ENCODE peak calls at places on chromosome 15, in five cellular contexts. E is GM12878, N is H1, B is A549, V is K562. Y is an unnamed sample.

GRCh38 chr15:33098082-33099058 is 96.1 kb downstream of the FMN1 start:
- DNase-seq in E (no peak), V (no peak), N (no peak), B (no peak), Y (no peak)

GRCh38 chr15:78208887-78209645 is 25.3 kb downstream of the ACSBG1 start:
- DNase-seq in E (no peak), V (no peak), N (peak), B (no peak), Y (no peak)

GRCh38 chr15:37764733-37765191 is 169.7 kb upstream of the TMCO5A start:
- DNase-seq in N (no peak), B (peak), E (no peak), V (peak), Y (peak)

GRCh38 chr15:27249046-27249722 is 278.2 kb downstream of the GABRG3 start:
- DNase-seq in E (no peak), V (no peak), N (no peak), B (no peak), Y (no peak)

GRCh38 chr15:31256385-31257265 is 70.0 kb upstream of the KLF13 start:
- DNase-seq in E (no peak), B (no peak), V (no peak), N (no peak), Y (no peak)

GRCh38 chr15:32870240-32871033 is 152.6 kb downstream of the GREM1 start:
- DNase-seq in V (peak), N (no peak), B (no peak), E (peak), Y (no peak)

GRCh38 chr15:53580371-53580770 is 179.1 kb downstream of the WDR72 start:
- DNase-seq in B (peak), N (no peak), E (no peak), V (no peak), Y (no peak)

GRCh38 chr15:58582150-58582549 is 150.4 kb downstream of the LIPC start:
- DNase-seq in E (no peak), B (no peak), N (no peak), V (no peak), Y (no peak)

GRCh38 chr15:22949074-22949547 is 31.1 kb downstream of the CYFIP1 start:
- DNase-seq in B (no peak), N (peak), V (peak), E (no peak), Y (no peak)

GRCh38 chr15:77753238-77753873 is 120.6 kb upstream of the LINGO1 start:
- DNase-seq in E (no peak), B (peak), N (peak), V (peak), Y (peak)

GRCh38 chr15:61205427-61205826 is 23.7 kb downstream of the RORA start:
- DNase-seq in N (no peak), E (no peak), B (no peak), V (no peak), Y (no peak)

GRCh38 chr15:31344824-31345605 is 18.4 kb downstream of the KLF13 start:
- DNase-seq in B (no peak), V (no peak), N (no peak), E (no peak), Y (no peak)

GRCh38 chr15:93028111-93028631 is 60.8 kb downstream of the RGMA start:
- DNase-seq in E (no peak), N (no peak), B (no peak), V (no peak), Y (no peak)

GRCh38 chr15:31606261-31606669 is 279.6 kb downstream of the KLF13 start:
- DNase-seq in E (no peak), B (peak), N (no peak), V (no peak), Y (no peak)

GRCh38 chr15:62469478-62469873 is 304.4 kb upstream of the C2CD4B start:
- DNase-seq in N (no peak), B (no peak), E (no peak), V (no peak), Y (no peak)

GRCh38 chr15:85120351-85121113 is 138.9 kb downstream of the PDE8A start:
- DNase-seq in B (no peak), V (peak), N (peak), E (no peak), Y (no peak)

GRCh38 chr15:43776101-43776717 is 557 bp downstream of the ELL3 start:
- DNase-seq in E (peak), B (no peak), V (no peak), N (peak), Y (no peak)

GRCh38 chr15:76932090-76932966 is 779 bp downstream of the RCN2 start:
- DNase-seq in E (no peak), B (peak), N (no peak), V (no peak), Y (no peak)

GRCh38 chr15:83571820-83572707 is 81.9 kb upstream of the ADAMTSL3 start:
- DNase-seq in E (no peak), N (peak), V (no peak), B (peak), Y (no peak)

GRCh38 chr15:91022075-91022831 is at the start of gene VPS33B:
- DNase-seq in V (peak), B (peak), E (peak), N (peak), Y (peak)

GRCh38 chr15:63073497-63074172 is 31.1 kb downstream of the TPM1 start:
- DNase-seq in B (peak), N (no peak), V (no peak), E (no peak), Y (no peak)

GRCh38 chr15:77415450-77416448 is 4.2 kb downstream of the PEAK1 start:
- DNase-seq in E (no peak), B (no peak), N (no peak), V (no peak), Y (no peak)

GRCh38 chr15:86650084-86650483 is 570.4 kb downstream of the AGBL1 start:
- DNase-seq in E (no peak), V (no peak), B (peak), N (no peak), Y (no peak)

GRCh38 chr15:89836255-89837133 is 21.8 kb upstream of the ANPEP start:
- DNase-seq in B (no peak), E (no peak), V (no peak), N (no peak), Y (no peak)

GRCh38 chr15:66038387-66039116 is 169.3 kb downstream of the RAB11A start:
- DNase-seq in V (no peak), E (no peak), B (no peak), N (no peak), Y (no peak)

GRCh38 chr15:63573533-63573932 is 23.7 kb upstream of the FBXL22 start:
- DNase-seq in B (no peak), N (no peak), E (no peak), V (no peak), Y (no peak)

GRCh38 chr15:96335429-96335807 is 4.9 kb downstream of the NR2F2 start:
- DNase-seq in E (no peak), N (no peak), V (no peak), B (no peak), Y (peak)

GRCh38 chr15:70453238-70453637 is 310.1 kb downstream of the UACA start:
- DNase-seq in E (no peak), V (no peak), B (no peak), N (no peak), Y (no peak)

GRCh38 chr15:49847937-49848823 is 227.3 kb downstream of the DTWD1 start:
- DNase-seq in V (no peak), E (no peak), B (peak), N (no peak), Y (no peak)

GRCh38 chr15:85394552-85395333 is 14.3 kb downstream of the AKAP13 start:
- DNase-seq in B (no peak), N (no peak), V (no peak), E (no peak), Y (peak)

GRCh38 chr15:31365655-31366127 is 39.1 kb downstream of the KLF13 start:
- DNase-seq in E (no peak), N (peak), B (no peak), V (peak), Y (no peak)

GRCh38 chr15:97525809-97526208 is 434.7 kb upstream of the ARRDC4 start:
- DNase-seq in B (no peak), V (no peak), N (no peak), E (no peak), Y (no peak)

GRCh38 chr15:96330064-96330449 is 443 bp upstream of the NR2F2 start:
- DNase-seq in V (no peak), E (no peak), N (peak), B (peak), Y (no peak)

DNA sequence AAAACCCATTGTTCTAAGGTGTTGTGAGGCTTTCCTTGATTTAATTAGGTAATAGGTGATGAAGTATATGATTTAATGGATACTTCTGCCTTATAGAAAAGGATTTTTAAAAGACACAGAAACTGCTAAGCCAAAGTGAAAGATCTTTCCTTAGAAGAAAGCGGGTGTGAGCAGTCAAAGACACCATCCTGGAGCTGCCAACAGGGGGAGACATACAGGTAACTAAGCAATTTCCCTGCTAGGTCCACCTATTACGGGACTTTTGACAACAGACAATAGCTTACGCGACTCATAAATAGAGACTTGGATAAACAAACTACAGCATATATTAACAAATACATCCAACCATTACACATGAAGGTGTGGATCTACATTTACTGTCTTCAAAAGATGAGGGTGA is 669.5 kb downstream of the SQOR start:
- DNase-seq in N (peak), V (peak), B (peak), E (no peak), Y (peak)
- TF ChIP-seq KDM1A in N (no peak), V (no peak), B (no peak), E (no peak), Y (no peak)

GRCh38 chr15:40941528-40942336 is 11.5 kb upstream of the CHAC1 start:
- DNase-seq in E (no peak), B (peak), N (peak), V (peak), Y (peak)
- TF ChIP-seq USF2 in E (no peak), B (peak), N (no peak), V (peak), Y (no peak)

GRCh38 chr15:38930851-38931572 is 366.4 kb upstream of the RASGRP1 start:
- DNase-seq in B (no peak), V (no peak), E (no peak), N (no peak), Y (no peak)

GRCh38 chr15:38928431-38928830 is 363.8 kb upstream of the RASGRP1 start:
- DNase-seq in B (no peak), E (no peak), N (no peak), V (no peak), Y (no peak)
- TF ChIP-seq KDM1A in B (no peak), E (no peak), N (no peak), V (no peak), Y (no peak)

GRCh38 chr15:68054658-68055223 is 626 bp downstream of the PIAS1 start:
- DNase-seq in B (peak), E (no peak), V (peak), N (peak), Y (peak)
- TF ChIP-seq USF2 in B (no peak), E (no peak), V (no peak), N (no peak), Y (no peak)

GRCh38 chr15:48675436-48675835 is 29.9 kb upstream of the FBN1 start:
- DNase-seq in N (no peak), B (no peak), V (no peak), E (no peak), Y (no peak)

GRCh38 chr15:48674876-48675275 is 29.4 kb upstream of the FBN1 start:
- DNase-seq in E (no peak), B (no peak), V (no peak), N (no peak), Y (no peak)

GRCh38 chr15:48667701-48668100 is 22.2 kb upstream of the FBN1 start:
- DNase-seq in V (no peak), E (no peak), N (no peak), B (no peak), Y (no peak)

GRCh38 chr15:48672206-48672605 is 26.7 kb upstream of the FBN1 start:
- DNase-seq in B (no peak), N (no peak), E (no peak), V (no peak), Y (no peak)

DNA sequence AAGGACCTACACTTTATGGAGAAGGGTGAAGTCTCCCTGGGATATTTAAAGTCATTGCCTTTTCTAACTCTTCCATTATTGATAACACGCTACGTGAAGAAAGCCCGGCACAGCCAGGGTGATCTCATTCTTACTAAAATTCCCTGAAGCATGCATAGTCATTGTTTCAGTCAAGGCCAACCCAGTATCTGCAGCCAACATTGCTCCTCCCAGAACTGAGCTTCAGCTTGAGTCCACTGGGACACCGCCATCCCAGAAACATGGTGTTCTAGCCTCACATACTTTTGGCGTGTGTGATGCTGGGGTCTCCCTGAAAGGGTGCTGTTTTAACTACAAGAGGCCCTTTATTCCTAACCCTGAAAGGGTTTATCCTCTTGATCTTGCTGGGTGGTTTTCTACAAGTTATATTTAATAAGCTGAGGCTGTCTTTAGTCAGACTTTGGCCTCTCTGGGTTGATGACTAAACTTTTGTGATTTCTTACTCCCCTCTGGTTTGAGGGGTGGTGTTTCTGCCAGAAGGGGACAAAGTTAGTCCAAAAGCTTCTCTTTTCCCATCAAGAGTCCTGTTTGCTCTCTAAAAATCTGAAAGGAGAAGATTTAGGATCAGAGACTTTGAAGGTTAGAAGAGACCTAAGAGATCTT is 26.0 kb upstream of the FBN1 start:
- DNase-seq in N (no peak), E (no peak), B (no peak), V (peak), Y (no peak)
- TF ChIP-seq KDM1A in N (no peak), E (no peak), B (no peak), V (no peak), Y (no peak)

GRCh38 chr15:57504599-57504940 is 87.1 kb upstream of the MYZAP start:
- DNase-seq in N (no peak), V (no peak), B (no peak), E (no peak), Y (no peak)

GRCh38 chr15:57505056-57505713 is 86.5 kb upstream of the MYZAP start:
- DNase-seq in N (no peak), B (peak), V (no peak), E (no peak), Y (peak)

GRCh38 chr15:57502116-57502515 is 89.6 kb upstream of the MYZAP start:
- DNase-seq in E (no peak), V (no peak), N (no peak), B (no peak), Y (no peak)

GRCh38 chr15:57503911-57504598 is 87.6 kb upstream of the MYZAP start:
- DNase-seq in E (no peak), V (no peak), N (no peak), B (no peak), Y (no peak)

DNA sequence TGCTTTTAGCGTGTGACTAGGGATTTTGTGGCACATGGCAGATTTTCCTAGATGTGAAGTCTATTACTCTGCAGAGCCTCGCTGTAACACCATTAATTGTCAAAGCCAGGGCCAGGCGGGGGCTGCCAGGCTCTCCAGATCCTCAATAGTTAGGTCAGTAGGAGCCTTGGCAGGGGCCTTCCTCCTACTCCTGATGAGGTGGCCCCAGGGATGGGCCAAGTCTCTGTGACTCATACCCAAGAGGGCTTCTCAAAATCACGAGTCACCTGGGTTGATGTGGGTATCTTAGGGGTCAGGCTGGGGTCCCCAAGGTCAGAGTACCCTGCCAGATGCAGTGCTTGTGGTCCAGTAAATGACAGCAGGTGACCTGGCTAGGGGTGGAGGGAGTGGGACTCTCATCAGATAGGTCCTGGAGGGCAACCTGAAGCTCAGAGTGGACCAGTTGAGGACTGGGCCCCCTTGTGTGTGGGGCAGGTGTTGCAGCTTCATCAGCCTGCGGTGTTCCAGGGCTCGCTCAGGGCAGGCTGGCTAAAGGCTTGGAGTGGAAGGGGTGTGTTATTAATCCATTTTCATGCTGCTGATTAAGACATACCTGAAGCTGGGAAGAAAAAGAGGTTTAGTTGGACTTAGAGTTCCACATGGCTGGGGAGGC is 88.5 kb upstream of the MYZAP start:
- DNase-seq in E (no peak), B (peak), V (peak), N (peak), Y (peak)
- TF ChIP-seq USF2 in E (no peak), B (no peak), V (no peak), N (no peak), Y (no peak)

DNA sequence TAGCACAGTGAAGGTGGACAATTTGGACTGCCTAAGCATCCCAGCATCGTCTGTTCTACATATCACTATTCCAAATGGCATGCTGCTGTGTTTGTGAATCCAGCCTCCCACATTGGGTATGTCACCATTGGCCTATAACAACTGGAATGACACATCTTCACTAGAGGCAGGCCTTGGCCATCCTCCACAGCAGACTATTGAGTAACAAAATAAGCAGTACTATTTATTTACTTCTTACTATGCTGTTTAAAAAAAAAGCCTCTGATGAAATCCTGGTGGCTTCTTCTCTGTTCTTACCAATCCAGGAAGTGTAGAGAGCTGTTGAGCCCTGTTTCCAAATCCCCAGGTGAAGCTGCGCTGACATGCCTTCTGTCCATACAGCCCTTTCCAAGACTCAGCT is 30.6 kb upstream of the CERS3 start:
- DNase-seq in B (peak), E (no peak), V (no peak), N (no peak), Y (peak)
- TF ChIP-seq KDM1A in B (no peak), E (no peak), V (no peak), N (no peak), Y (no peak)

DNA sequence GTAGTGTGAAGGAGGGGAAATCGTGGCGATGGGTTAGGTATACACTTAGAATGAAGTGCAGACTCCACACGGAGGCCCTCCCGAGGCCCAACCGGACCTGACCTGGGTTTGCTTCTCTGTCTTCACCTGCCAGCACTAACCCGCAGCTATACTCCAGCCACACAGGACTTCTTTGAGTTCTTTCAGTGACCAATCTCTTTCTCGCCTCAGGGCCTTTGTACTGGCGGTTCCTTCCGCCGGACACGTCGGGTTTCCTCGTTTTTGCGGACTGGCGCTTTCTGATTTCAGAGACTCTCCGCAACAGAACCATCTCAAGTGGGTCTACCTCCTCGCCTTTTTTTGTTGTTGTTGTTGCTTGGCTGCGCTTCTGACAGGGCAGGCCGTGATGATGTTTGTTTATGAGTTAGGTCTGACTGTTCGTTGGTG is at the start of gene NEIL1:
- DNase-seq in N (no peak), E (no peak), B (no peak), V (no peak), Y (no peak)
- TF ChIP-seq USF2 in N (no peak), E (no peak), B (no peak), V (no peak), Y (no peak)

GRCh38 chr15:73751481-73751880 is 1.7 kb downstream of the INSYN1 start:
- DNase-seq in V (no peak), N (peak), E (no peak), B (no peak), Y (no peak)
- TF ChIP-seq KDM1A in V (no peak), N (no peak), E (no peak), B (no peak), Y (no peak)